ENCODE peak calls at places on chromosome 11, in four cellular contexts. F is GM10248, K is GM12892, Z is GM19239. X is an unnamed sample.

GRCh38 chr11:83241291-83241946 is 44.7 kb downstream of the CCDC90B start:
- DNase-seq in K (no peak), Z (peak), F (peak), X (no peak)

GRCh38 chr11:95084509-95084908 is 5.1 kb upstream of the ENDOD1 start:
- DNase-seq in F (peak), K (no peak), Z (no peak), X (no peak)

GRCh38 chr11:122746050-122746478 is 90.5 kb downstream of the UBASH3B start:
- DNase-seq in K (peak), F (peak), Z (peak), X (peak)

GRCh38 chr11:34449013-34449412 is 10.3 kb downstream of the CAT start:
- DNase-seq in F (no peak), K (no peak), Z (no peak), X (no peak)

GRCh38 chr11:114315749-114316368 is 19.7 kb downstream of the NNMT start:
- DNase-seq in Z (no peak), F (no peak), K (no peak), X (no peak)

GRCh38 chr11:128463386-128463829 is 124.0 kb downstream of the ETS1 start:
- DNase-seq in Z (no peak), K (no peak), F (no peak), X (no peak)

GRCh38 chr11:122189259-122189658 is 73.2 kb upstream of the BLID start:
- DNase-seq in K (no peak), F (no peak), Z (no peak), X (no peak)

GRCh38 chr11:504053-504993 is 2.7 kb downstream of the RNH1 start:
- DNase-seq in K (peak), F (no peak), Z (no peak), X (peak)

GRCh38 chr11:120807414-120808150 is 216.3 kb upstream of the TBCEL start:
- DNase-seq in Z (no peak), K (no peak), F (no peak), X (no peak)

GRCh38 chr11:33775064-33775807 is 916 bp upstream of the FBXO3 start:
- DNase-seq in F (no peak), K (no peak), Z (no peak), X (no peak)

GRCh38 chr11:89136606-89137005 is 41.1 kb upstream of the TYR start:
- DNase-seq in F (no peak), K (no peak), Z (no peak), X (no peak)

GRCh38 chr11:102111011-102111786 is 952 bp downstream of the YAP1 start:
- DNase-seq in K (peak), Z (no peak), F (peak), X (peak)

GRCh38 chr11:2886191-2886894 is 768 bp upstream of the CDKN1C start:
- DNase-seq in F (no peak), Z (no peak), K (no peak), X (no peak)

GRCh38 chr11:17475666-17476316 is 854 bp downstream of the ABCC8 start:
- DNase-seq in Z (no peak), K (no peak), F (no peak), X (no peak)

GRCh38 chr11:16942917-16943316 is 71.3 kb downstream of the PLEKHA7 start:
- DNase-seq in Z (no peak), K (no peak), F (no peak), X (no peak)

GRCh38 chr11:65553301-65554001 is 4.7 kb downstream of the LTBP3 start:
- DNase-seq in Z (no peak), K (no peak), F (no peak), X (no peak)

GRCh38 chr11:121520243-121521144 is 67.7 kb upstream of the SORL1-AS1 start:
- DNase-seq in K (no peak), Z (no peak), F (no peak), X (no peak)

GRCh38 chr11:114738954-114739353 is 60.6 kb downstream of the NXPE2 start:
- DNase-seq in Z (peak), K (no peak), F (peak), X (peak)

GRCh38 chr11:77322506-77322905 is 21.0 kb upstream of the GDPD4 start:
- DNase-seq in Z (no peak), F (no peak), K (no peak), X (no peak)

GRCh38 chr11:117230286-117230961 is 1.4 kb downstream of the PCSK7 start:
- DNase-seq in Z (peak), F (peak), K (peak), X (peak)

GRCh38 chr11:102287963-102288744 is 29.1 kb upstream of the BIRC3 start:
- DNase-seq in Z (peak), K (peak), F (peak), X (peak)

GRCh38 chr11:74749127-74749964 is 697 bp downstream of the RNF169 start:
- DNase-seq in Z (peak), F (peak), K (peak), X (peak)

GRCh38 chr11:112013501-112014164 is 11.6 kb upstream of the DLAT start:
- DNase-seq in F (no peak), Z (no peak), K (no peak), X (no peak)

GRCh38 chr11:66820381-66820780 is 22.9 kb upstream of the RCE1 start:
- DNase-seq in F (no peak), Z (no peak), K (no peak), X (no peak)

GRCh38 chr11:65213322-65214211 is 31.8 kb downstream of the CAPN1 start:
- DNase-seq in Z (no peak), K (no peak), F (no peak), X (no peak)

GRCh38 chr11:64766881-64767280 is 7.1 kb upstream of the PYGM start:
- DNase-seq in F (no peak), K (no peak), Z (no peak), X (no peak)

GRCh38 chr11:66259225-66259624 is 9.2 kb upstream of the RAB1B start:
- DNase-seq in Z (no peak), F (no peak), K (no peak), X (no peak)

GRCh38 chr11:93720522-93720921 is 20.8 kb downstream of the TAF1D start:
- DNase-seq in F (no peak), Z (no peak), K (no peak), X (no peak)

GRCh38 chr11:123483058-123483457 is 53.0 kb downstream of the GRAMD1B start:
- DNase-seq in K (no peak), F (no peak), Z (no peak), X (no peak)

GRCh38 chr11:73193251-73194033 is 24.6 kb upstream of the P2RY2 start:
- DNase-seq in Z (no peak), F (peak), K (no peak), X (no peak)

GRCh38 chr11:104333977-104334376 is 170.0 kb upstream of the PDGFD start:
- DNase-seq in K (no peak), F (no peak), Z (no peak), X (no peak)

GRCh38 chr11:92152245-92152644 is 72.4 kb upstream of the FAT3 start:
- DNase-seq in K (no peak), Z (no peak), F (no peak), X (no peak)

GRCh38 chr11:107482234-107482633 is 24.6 kb upstream of the CWF19L2 start:
- DNase-seq in F (no peak), K (no peak), Z (no peak), X (no peak)

GRCh38 chr11:94851864-94852581 is 83.9 kb downstream of the AMOTL1 start:
- DNase-seq in F (no peak), K (no peak), Z (no peak), X (no peak)

GRCh38 chr11:56885854-56886253 is 102.9 kb upstream of the OR5AK2 start:
- DNase-seq in F (no peak), Z (no peak), K (no peak), X (no peak)

GRCh38 chr11:36254739-36255138 is 34.5 kb downstream of the COMMD9 start:
- DNase-seq in F (no peak), K (no peak), Z (no peak), X (no peak)

GRCh38 chr11:7057641-7058040 is 31.2 kb upstream of the RBMXL2 start:
- DNase-seq in K (no peak), Z (no peak), F (no peak), X (no peak)

X was measured in GM12891.